ENCODE peak calls at places on chromosomes 5 and 9, in nine cellular contexts. U is RPMI7951; V is activated CD4-positive, alpha-beta T cell treated with anti-CD3 and anti-CD28 coated beads for 4 hours; I is NCI-H774; X is T-helper 9 cell; K is WERI-Rb-1; L is stimulated activated CD4-positive, alpha-beta T cell treated with anti-CD3 and anti-CD28 coated beads, Interleukin-15, amount 100 ng/mL, for 48 hours; E is psoas muscle; H is DMS53. Z is an unnamed sample.

GRCh38 chr5:73654171-73654811 is 28.3 kb downstream of the ARHGEF28 start:
- DNase-seq in U (peak; percentile 91), V (no peak), I (no peak), X (no peak), K (peak; percentile 37), L (no peak), E (no peak), H (peak; percentile 51), Z (no peak)

GRCh38 chr5:9533577-9534334 is 12.1 kb downstream of the SEMA5A start:
- DNase-seq in U (peak; percentile 42), V (no peak), I (no peak), X (no peak), K (no peak), L (no peak), E (no peak), H (no peak), Z (no peak)

GRCh38 chr9:69433968-69434367 is 109.0 kb downstream of the ENTREP1 start:
- DNase-seq in U (no peak), V (no peak), I (no peak), X (no peak), K (no peak), L (no peak), E (no peak), H (no peak), Z (no peak)

GRCh38 chr9:116149844-116150243 is 3.7 kb upstream of the PAPPA start:
- DNase-seq in U (no peak), V (no peak), I (no peak), X (no peak), K (peak; percentile 70), L (no peak), E (no peak), H (peak; percentile 54), Z (no peak)

GRCh38 chr5:76790632-76791290 is 28.1 kb upstream of the F2RL1 start:
- DNase-seq in U (peak; percentile 98), V (peak; percentile 1), I (no peak), X (no peak), K (peak; percentile 14), L (no peak), E (no peak), H (peak; percentile 74), Z (no peak)

GRCh38 chr5:5933651-5934050 is 444.7 kb downstream of the MED10 start:
- DNase-seq in U (no peak), V (no peak), I (no peak), X (no peak), K (no peak), L (no peak), E (no peak), H (no peak), Z (no peak)

GRCh38 chr5:178403351-178403750 is 170.7 kb upstream of the PHYKPL start:
- DNase-seq in U (no peak), V (no peak), I (no peak), X (no peak), K (no peak), L (no peak), E (no peak), H (no peak), Z (no peak)

GRCh38 chr5:118371973-118372650 is 616.2 kb downstream of the DTWD2 start:
- DNase-seq in U (no peak), V (no peak), I (no peak), X (no peak), K (no peak), L (no peak), E (no peak), H (no peak), Z (no peak)

GRCh38 chr9:34437006-34437925 is 21.1 kb downstream of the FAM219A start:
- DNase-seq in U (peak; percentile 53), V (peak; percentile 56), I (peak; percentile 22), X (peak; percentile 37), K (peak; percentile 81), L (peak; percentile 50), E (no peak), H (peak; percentile 80), Z (peak; percentile 19)

GRCh38 chr5:155633338-155633957 is 619.9 kb downstream of the KIF4B start:
- DNase-seq in U (no peak), V (no peak), I (no peak), X (no peak), K (no peak), L (no peak), E (no peak), H (no peak), Z (no peak)

GRCh38 chr5:112338681-112339337 is 80.3 kb downstream of the EPB41L4A start:
- DNase-seq in U (peak; percentile 3), V (no peak), I (peak; percentile 30), X (no peak), K (no peak), L (no peak), E (no peak), H (no peak), Z (no peak)

GRCh38 chr9:21028476-21028875 is 3.0 kb downstream of the HACD4 start:
- DNase-seq in U (no peak), V (no peak), I (no peak), X (no peak), K (no peak), L (no peak), E (no peak), H (no peak), Z (no peak)

GRCh38 chr5:160774646-160775313 is 77.2 kb downstream of the ATP10B start:
- DNase-seq in U (no peak), V (no peak), I (no peak), X (no peak), K (no peak), L (no peak), E (no peak), H (no peak), Z (no peak)

GRCh38 chr5:80930940-80931339 is 29.2 kb upstream of the RASGRF2 start:
- DNase-seq in U (no peak), V (no peak), I (no peak), X (no peak), K (no peak), L (no peak), E (no peak), H (peak; percentile 20), Z (no peak)

GRCh38 chr9:89278997-89279739 is 31.8 kb upstream of the CKS2 start:
- DNase-seq in U (peak; percentile 58), V (peak; percentile 30), I (peak; percentile 12), X (no peak), K (no peak), L (no peak), E (no peak), H (peak; percentile 63), Z (no peak)

GRCh38 chr5:170104710-170105109 is 987 bp upstream of the FOXI1 start:
- DNase-seq in U (no peak), V (no peak), I (no peak), X (no peak), K (no peak), L (no peak), E (no peak), H (no peak), Z (no peak)

GRCh38 chr9:124088476-124088837 is 76.9 kb downstream of the LHX2 start:
- DNase-seq in U (peak; percentile 15), V (no peak), I (no peak), X (no peak), K (no peak), L (no peak), E (no peak), H (no peak), Z (no peak)

GRCh38 chr9:108786322-108786721 is 69.5 kb downstream of the ACTL7B start:
- DNase-seq in U (no peak), V (no peak), I (no peak), X (no peak), K (no peak), L (no peak), E (no peak), H (no peak), Z (no peak)

GRCh38 chr9:16255217-16255616 is 615.3 kb downstream of the BNC2 start:
- DNase-seq in U (no peak), V (no peak), I (no peak), X (no peak), K (no peak), L (no peak), E (no peak), H (no peak), Z (no peak)

GRCh38 chr9:92658611-92659010 is 11.3 kb downstream of the IPPK start:
- DNase-seq in U (no peak), V (no peak), I (no peak), X (no peak), K (no peak), L (no peak), E (no peak), H (no peak), Z (no peak)

GRCh38 chr9:87557996-87558395 is 60.3 kb downstream of the DAPK1 start:
- DNase-seq in U (peak; percentile 17), V (no peak), I (no peak), X (no peak), K (no peak), L (no peak), E (no peak), H (no peak), Z (no peak)

GRCh38 chr9:115117999-115118470 is at the start of gene TNC:
- DNase-seq in U (peak; percentile 94), V (no peak), I (no peak), X (no peak), K (peak; percentile 59), L (no peak), E (peak; percentile 54), H (peak; percentile 74), Z (no peak)

GRCh38 chr5:68416714-68417113 is 201.2 kb downstream of the PIK3R1 start:
- DNase-seq in U (no peak), V (no peak), I (no peak), X (no peak), K (no peak), L (no peak), E (no peak), H (no peak), Z (no peak)

GRCh38 chr9:137030528-137030927 is 1.4 kb downstream of the FUT7 start:
- DNase-seq in U (no peak), V (peak; percentile 13), I (no peak), X (peak; percentile 25), K (no peak), L (peak; percentile 27), E (no peak), H (no peak), Z (no peak)